ENCODE peak calls at places on chromosome 12, in five cellular contexts. P is AG10803, S is right atrium auricular region, M is GM12878, I is astrocyte of the cerebellum. G is an unnamed sample.

GRCh38 chr12:43740511-43741100 is 18.0 kb downstream of the PUS7L start:
- DNase-seq in P (peak), M (no peak), S (no peak), I (no peak), G (no peak)

GRCh38 chr12:5588231-5588995 is 156.5 kb downstream of the NTF3 start:
- DNase-seq in P (peak), M (no peak), S (no peak), I (no peak), G (no peak)

GRCh38 chr12:120709976-120710804 is at the start of gene UNC119B:
- DNase-seq in P (peak), M (no peak), I (no peak), S (no peak), G (no peak)

GRCh38 chr12:32139064-32139421 is 32.4 kb downstream of the BICD1 start:
- DNase-seq in M (peak), S (no peak), I (no peak), P (peak), G (peak)

GRCh38 chr12:106599302-106599701 is 16.5 kb downstream of the RFX4 start:
- DNase-seq in P (no peak), S (no peak), M (no peak), I (no peak), G (no peak)

GRCh38 chr12:65014504-65015271 is 106.4 kb downstream of the WIF1 start:
- DNase-seq in S (no peak), I (no peak), M (no peak), P (no peak), G (no peak)

GRCh38 chr12:40697566-40698257 is 5.5 kb downstream of the CNTN1 start:
- DNase-seq in M (no peak), I (no peak), S (no peak), P (no peak), G (no peak)

GRCh38 chr12:56684745-56685369 is 3.2 kb downstream of the PTGES3 start:
- DNase-seq in P (no peak), M (no peak), S (peak), I (no peak), G (no peak)

GRCh38 chr12:62629971-62630739 is 163.5 kb downstream of the MON2 start:
- DNase-seq in S (no peak), M (no peak), I (no peak), P (no peak), G (no peak)

GRCh38 chr12:6964605-6965025 is 5.8 kb downstream of the PHB2 start:
- DNase-seq in M (no peak), S (no peak), I (no peak), P (no peak), G (no peak)

GRCh38 chr12:6962285-6963015 is 8.0 kb downstream of the PHB2 start:
- DNase-seq in P (no peak), M (no peak), S (no peak), I (no peak), G (no peak)

GRCh38 chr12:6963741-6964446 is 6.6 kb downstream of the PHB2 start:
- DNase-seq in S (no peak), I (no peak), M (no peak), P (no peak), G (no peak)

GRCh38 chr12:6961695-6962284 is 8.7 kb downstream of the PHB2 start:
- DNase-seq in S (peak), I (no peak), M (no peak), P (peak), G (no peak)

DNA sequence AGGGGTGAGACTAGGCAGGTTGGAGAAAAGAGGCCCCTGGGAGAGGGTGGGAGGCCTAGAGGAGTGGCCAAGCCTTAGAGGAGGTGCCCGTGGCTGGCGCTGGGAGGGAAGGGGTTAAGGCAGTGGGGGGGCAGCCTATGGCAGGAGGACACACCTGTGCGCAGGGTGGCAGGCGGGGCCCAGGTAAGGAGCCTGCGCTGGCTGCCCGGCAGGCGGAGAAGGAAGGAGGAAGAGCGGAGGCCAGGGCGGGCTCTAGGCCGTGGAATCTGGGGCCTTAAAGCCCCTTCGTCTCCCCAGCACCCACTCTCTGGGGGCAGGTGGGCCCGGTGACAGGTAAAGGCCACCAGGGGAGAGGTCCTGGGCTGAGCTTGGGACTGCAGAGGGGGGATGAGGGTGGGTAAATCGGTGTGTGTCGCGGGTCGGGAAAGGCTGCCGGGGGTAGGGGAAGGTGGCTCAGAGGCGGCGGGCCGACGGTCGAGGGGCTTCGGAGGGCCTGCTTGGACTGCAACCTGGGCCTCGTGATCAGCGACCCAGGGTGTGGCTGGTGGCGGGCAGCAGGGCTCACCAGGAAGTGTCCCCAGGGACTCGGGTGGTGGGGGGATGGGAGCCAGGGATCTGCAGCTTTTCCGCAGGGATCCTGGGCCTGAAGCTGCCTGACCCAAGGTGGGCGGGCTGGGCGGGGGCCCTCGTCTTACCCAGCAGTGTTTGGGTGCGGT is 7.3 kb downstream of the PHB2 start:
- DNase-seq in S (no peak), M (no peak), I (no peak), P (no peak), G (no peak)
- H3K4me3 ChIP-seq in S (no peak), M (no peak), I (no peak), P (no peak), G (no peak)

GRCh38 chr12:3987571-3987970 is 114.4 kb upstream of the PARP11 start:
- DNase-seq in S (no peak), I (no peak), P (no peak), M (no peak), G (no peak)

GRCh38 chr12:3991798-3992580 is 118.8 kb upstream of the PARP11 start:
- DNase-seq in M (no peak), I (no peak), S (no peak), P (no peak), G (no peak)

GRCh38 chr12:3989218-3989550 is 116.0 kb upstream of the PARP11 start:
- DNase-seq in I (no peak), S (no peak), M (no peak), P (no peak), G (no peak)

GRCh38 chr12:3990356-3990975 is 117.3 kb upstream of the PARP11 start:
- DNase-seq in S (no peak), P (no peak), I (no peak), M (no peak), G (no peak)

GRCh38 chr12:3988519-3989217 is 115.5 kb upstream of the PARP11 start:
- DNase-seq in S (no peak), M (peak), P (no peak), I (no peak), G (peak)
- H3K4me3 ChIP-seq in S (no peak), M (no peak), P (no peak), I (no peak), G (no peak)

GRCh38 chr12:111482464-111482863 is 76.7 kb downstream of the SH2B3 start:
- DNase-seq in I (no peak), P (no peak), M (no peak), S (no peak), G (no peak)

GRCh38 chr12:111488798-111489197 is 83.1 kb downstream of the SH2B3 start:
- DNase-seq in M (no peak), I (no peak), P (no peak), S (no peak), G (no peak)

DNA sequence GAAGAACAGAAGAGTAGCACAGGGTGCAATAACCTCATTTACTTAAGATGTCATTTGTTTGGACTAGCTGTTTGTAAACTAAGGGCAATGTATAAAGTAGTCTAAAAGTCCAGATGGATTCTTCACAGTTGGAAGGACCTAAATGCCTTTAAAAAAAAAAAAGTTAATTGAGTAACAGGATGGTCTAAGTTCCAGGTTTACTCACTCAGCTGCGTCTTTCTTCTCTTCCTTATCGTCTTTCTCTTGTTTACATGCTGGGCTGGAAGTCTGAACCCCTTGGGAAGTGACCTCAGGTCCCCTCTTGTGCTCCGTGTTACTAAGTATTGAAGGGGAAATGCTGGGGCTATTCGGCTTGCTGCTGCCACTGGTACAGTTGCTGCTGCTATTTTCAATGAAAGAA is 82.5 kb downstream of the SH2B3 start:
- DNase-seq in P (no peak), I (no peak), M (no peak), S (no peak), G (no peak)
- H3K4me3 ChIP-seq in P (no peak), I (no peak), M (no peak), S (no peak), G (no peak)

DNA sequence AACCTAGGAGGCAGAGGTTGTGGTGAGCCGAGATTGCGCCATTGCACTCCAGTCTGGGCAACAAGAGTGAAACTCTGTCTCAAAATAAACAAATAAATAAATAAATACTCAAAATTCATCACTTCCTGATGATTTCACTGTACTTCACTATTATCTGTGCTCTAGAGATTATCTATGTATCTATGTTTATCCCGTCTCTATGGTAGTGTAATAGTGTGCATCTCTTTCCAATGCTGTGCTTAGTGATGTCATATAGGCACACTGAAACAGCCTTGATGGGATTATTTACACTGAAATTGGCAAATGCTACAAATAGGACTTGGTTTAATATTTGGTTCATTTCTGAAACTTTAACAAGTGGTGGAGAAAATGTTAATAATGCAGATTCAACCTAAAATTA is 6.5 kb downstream of the CAPS2 start:
- DNase-seq in I (no peak), P (no peak), M (no peak), S (no peak), G (no peak)
- H3K4me3 ChIP-seq in I (no peak), P (no peak), M (no peak), S (no peak), G (no peak)

DNA sequence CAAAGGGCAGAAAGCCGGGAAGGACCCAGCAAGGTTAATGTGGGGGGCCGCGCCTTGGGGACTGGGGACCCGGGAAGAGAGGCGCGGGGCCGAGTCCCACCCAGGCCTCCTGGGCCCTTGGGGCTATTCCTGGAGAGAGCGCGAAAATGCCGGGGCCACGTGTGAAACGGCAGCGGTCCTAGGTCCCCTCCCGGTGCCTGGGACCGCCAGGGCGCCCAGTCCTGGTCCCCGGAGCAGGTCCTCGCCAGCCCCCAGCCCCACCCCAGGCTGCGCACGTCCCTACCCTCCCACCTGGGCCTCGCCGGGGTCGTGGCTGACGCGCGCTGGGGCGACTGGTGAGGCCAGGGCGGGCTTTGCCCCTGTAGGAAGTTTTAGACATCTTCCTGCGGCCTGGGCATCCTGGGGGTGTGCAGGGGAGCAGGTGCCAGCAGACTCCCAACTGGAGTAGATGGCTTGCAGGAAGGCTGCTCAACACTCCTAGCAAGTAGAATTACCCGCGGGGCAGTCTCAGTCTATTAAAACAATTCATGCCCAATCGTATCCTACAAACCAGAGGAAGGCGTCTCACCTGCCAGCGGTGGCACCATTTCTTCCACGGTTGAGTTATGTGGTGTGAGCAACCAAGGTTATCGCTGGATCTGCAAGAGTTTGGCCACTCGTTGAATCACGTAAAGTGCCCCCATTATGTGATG is 759 bp downstream of the FAR2 start:
- DNase-seq in S (no peak), I (no peak), P (no peak), M (no peak), G (no peak)
- H3K4me3 ChIP-seq in S (peak), I (peak), P (peak), M (peak), G (peak)

DNA sequence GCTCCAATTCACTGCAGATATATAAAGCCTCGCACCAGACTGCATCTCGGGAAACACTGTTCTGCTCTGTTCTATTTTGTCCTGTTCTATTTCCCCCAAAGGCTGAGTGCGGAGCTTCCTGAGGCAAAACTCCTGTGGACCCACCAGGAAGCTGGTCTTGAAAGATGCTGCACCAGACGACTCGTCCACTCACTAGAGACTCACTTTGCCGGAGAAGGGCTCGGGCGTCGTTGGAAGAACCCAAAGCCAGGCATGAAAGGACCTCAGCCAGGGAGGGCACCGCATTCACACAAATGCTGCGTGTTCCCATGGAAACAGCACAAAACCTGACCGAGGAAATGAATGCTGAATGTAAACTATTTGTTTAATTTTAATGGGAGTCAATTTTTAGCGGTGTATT is 331.1 kb upstream of the SFSWAP start:
- DNase-seq in M (no peak), P (no peak), S (no peak), I (no peak), G (no peak)
- H3K4me3 ChIP-seq in M (no peak), P (no peak), S (no peak), I (no peak), G (no peak)

GRCh38 chr12:4272014-4272975 is 1.3 kb upstream of the CCND2 start:
- DNase-seq in I (no peak), S (peak), P (no peak), M (peak), G (peak)
- H3K4me3 ChIP-seq in I (peak), S (peak), P (no peak), M (peak), G (peak)

GRCh38 chr12:26226119-26226518 is 30.7 kb downstream of the SSPN start:
- DNase-seq in M (no peak), P (no peak), S (no peak), I (no peak), G (no peak)
- H3K4me3 ChIP-seq in M (no peak), P (no peak), S (no peak), I (no peak), G (no peak)

G was measured in GM12864.